ENCODE peak calls at places on chromosome 19, in six cellular contexts. L is Right ventricle myocardium superior; G is effector CD4-positive, alpha-beta T cell; H is KBM-7; E is stimulated activated CD8-positive, alpha-beta memory T cell treated with anti-CD3 and anti-CD28 coated beads, Interleukin-4, amount 100 ng/mL, for 48 hours; F is Caki2. P is an unnamed sample.

GRCh38 chr19:13790354-13790753 is 4.9 kb upstream of the ZSWIM4 start:
- DNase-seq in L (no peak), G (no peak), H (peak), E (no peak), F (no peak), P (no peak)

GRCh38 chr19:49084206-49085019 is 838 bp upstream of the SNRNP70 start:
- DNase-seq in L (no peak), G (no peak), H (no peak), E (no peak), F (no peak), P (no peak)

GRCh38 chr19:4089400-4089908 is 22.8 kb upstream of the ZBTB7A start:
- DNase-seq in L (peak), G (peak), H (peak), E (peak), F (no peak), P (no peak)

GRCh38 chr19:1409204-1410005 is 2.0 kb downstream of the DAZAP1 start:
- DNase-seq in L (no peak), G (no peak), H (no peak), E (no peak), F (no peak), P (no peak)

GRCh38 chr19:3027981-3028304 is 1.1 kb downstream of the TLE2 start:
- DNase-seq in L (no peak), G (no peak), H (no peak), E (no peak), F (no peak), P (no peak)

GRCh38 chr19:51676566-51677083 is 16.5 kb upstream of the SPACA6 start:
- DNase-seq in L (no peak), G (no peak), H (peak), E (no peak), F (no peak), P (no peak)

GRCh38 chr19:3533563-3534216 is 5.3 kb upstream of the TEKTIP1 start:
- DNase-seq in L (no peak), G (no peak), H (no peak), E (no peak), F (no peak), P (no peak)

GRCh38 chr19:58551123-58551497 is 3.8 kb downstream of the CHMP2A start:
- DNase-seq in L (no peak), G (no peak), H (no peak), E (no peak), F (no peak), P (no peak)

GRCh38 chr19:13961826-13962737 is 9.8 kb downstream of the DCAF15 start:
- DNase-seq in L (no peak), G (no peak), H (no peak), E (no peak), F (no peak), P (peak)

GRCh38 chr19:55080915-55081772 is 5.5 kb downstream of the EPS8L1 start:
- DNase-seq in L (peak), G (peak), H (peak), E (peak), F (peak), P (peak)

GRCh38 chr19:5345895-5346386 is 5.3 kb upstream of the PTPRS start:
- DNase-seq in L (no peak), G (no peak), H (peak), E (no peak), F (peak), P (no peak)

GRCh38 chr19:10238172-10238783 is 7.1 kb upstream of the S1PR2 start:
- DNase-seq in L (peak), G (no peak), H (peak), E (no peak), F (no peak), P (no peak)

GRCh38 chr19:6613711-6614110 is 22.8 kb upstream of the CD70 start:
- DNase-seq in L (no peak), G (no peak), H (no peak), E (peak), F (no peak), P (no peak)

GRCh38 chr19:48513289-48514122 is 1.9 kb upstream of the LMTK3 start:
- DNase-seq in L (peak), G (peak), H (peak), E (peak), F (peak), P (peak)

GRCh38 chr19:44823373-44823698 is 14.4 kb downstream of the BCAM start:
- DNase-seq in L (no peak), G (no peak), H (no peak), E (no peak), F (no peak), P (no peak)

GRCh38 chr19:49492573-49493411 is 3.4 kb upstream of the RPS11 start:
- DNase-seq in L (no peak), G (no peak), H (peak), E (peak), F (peak), P (no peak)

GRCh38 chr19:50380767-50381166 is 3.4 kb upstream of the POLD1 start:
- DNase-seq in L (no peak), G (no peak), H (no peak), E (no peak), F (no peak), P (no peak)

GRCh38 chr19:19480688-19481087 is 34.7 kb downstream of the TSSK6 start:
- DNase-seq in L (no peak), G (no peak), H (no peak), E (no peak), F (no peak), P (no peak)